ENCODE peak calls at places on chromosomes 4 and X, in six cellular contexts. One of them, this sample, is unnamed.

GRCh38 chr4:185211641-185212040 is 2.2 kb downstream of the SNX25 start:
- DNase-seq in astrocyte of the cerebellum: no peak
- DNase-seq in fibroblast of the conjunctiva: no peak
- DNase-seq in fibroblast of mammary gland: no peak
- DNase-seq in ascending aorta: no peak
- DNase-seq in Ammon's horn: no peak
- DNase-seq in this sample: no peak

GRCh38 chr4:2836391-2836859 is 7.2 kb upstream of the ADD1 start:
- DNase-seq in astrocyte of the cerebellum: no peak
- DNase-seq in fibroblast of the conjunctiva: no peak
- DNase-seq in fibroblast of mammary gland: no peak
- DNase-seq in ascending aorta: no peak
- DNase-seq in Ammon's horn: no peak
- DNase-seq in this sample: no peak

GRCh38 chr4:22573198-22573597 is 57.3 kb upstream of the ADGRA3 start:
- DNase-seq in astrocyte of the cerebellum: peak
- DNase-seq in fibroblast of the conjunctiva: no peak
- DNase-seq in fibroblast of mammary gland: peak
- DNase-seq in ascending aorta: no peak
- DNase-seq in Ammon's horn: peak
- DNase-seq in this sample: no peak

GRCh38 chrX:66633541-66633940 is 5.3 kb downstream of the EDA2R start:
- DNase-seq in astrocyte of the cerebellum: peak
- DNase-seq in fibroblast of the conjunctiva: no peak
- DNase-seq in fibroblast of mammary gland: peak
- DNase-seq in ascending aorta: no peak
- DNase-seq in Ammon's horn: no peak
- DNase-seq in this sample: no peak

GRCh38 chrX:21932277-21932996 is 8.1 kb upstream of the SMS start:
- DNase-seq in astrocyte of the cerebellum: no peak
- DNase-seq in fibroblast of the conjunctiva: peak
- DNase-seq in fibroblast of mammary gland: peak
- DNase-seq in ascending aorta: no peak
- DNase-seq in Ammon's horn: no peak
- DNase-seq in this sample: no peak

GRCh38 chr4:124206779-124207605 is 505.5 kb downstream of the ANKRD50 start:
- DNase-seq in astrocyte of the cerebellum: no peak
- DNase-seq in fibroblast of the conjunctiva: peak
- DNase-seq in fibroblast of mammary gland: peak
- DNase-seq in ascending aorta: no peak
- DNase-seq in Ammon's horn: no peak
- DNase-seq in this sample: no peak

GRCh38 chr4:43277003-43277402 is 384.5 kb downstream of the GRXCR1 start:
- DNase-seq in astrocyte of the cerebellum: peak
- DNase-seq in fibroblast of the conjunctiva: no peak
- DNase-seq in fibroblast of mammary gland: peak
- DNase-seq in ascending aorta: no peak
- DNase-seq in Ammon's horn: no peak
- DNase-seq in this sample: no peak

GRCh38 chr4:31089815-31090214 is 369.6 kb downstream of the PCDH7 start:
- DNase-seq in astrocyte of the cerebellum: peak
- DNase-seq in fibroblast of the conjunctiva: no peak
- DNase-seq in fibroblast of mammary gland: peak
- DNase-seq in ascending aorta: no peak
- DNase-seq in Ammon's horn: no peak
- DNase-seq in this sample: no peak

GRCh38 chr4:1345905-1346780 is 865 bp upstream of the UVSSA start:
- DNase-seq in astrocyte of the cerebellum: no peak
- DNase-seq in fibroblast of the conjunctiva: no peak
- DNase-seq in fibroblast of mammary gland: peak
- DNase-seq in ascending aorta: no peak
- DNase-seq in Ammon's horn: peak
- DNase-seq in this sample: no peak

This sample was measured in GOT3.